ENCODE peak calls at places on chromosomes 11 and 22, in nine cellular contexts. L is GM12864, S is ovary, Q is mucosa of descending colon, J is astrocyte, P is astrocyte of the spinal cord, A is pancreas, U is vagina, T is brain microvascular endothelial cell. W is an unnamed sample.

GRCh38 chr11:69546735-69547370 is 65.4 kb downstream of the LINC01488 start:
- DNase-seq in T (no peak), J (no peak), P (no peak), Q (no peak), A (no peak), S (no peak), U (no peak), L (peak), W (peak)

GRCh38 chr22:17943533-17944204 is 80.7 kb downstream of the MICAL3 start:
- DNase-seq in U (no peak), A (peak), Q (peak), J (no peak), T (no peak), L (no peak), P (no peak), S (no peak), W (peak)

GRCh38 chr11:14971865-14972580 is at the start of gene CALCA:
- DNase-seq in A (no peak), S (no peak), U (no peak), P (no peak), Q (no peak), J (no peak), L (no peak), T (no peak), W (no peak)

GRCh38 chr11:80165763-80166162 is 724.9 kb upstream of the TENM4 start:
- DNase-seq in J (peak), P (no peak), Q (no peak), L (no peak), S (no peak), A (no peak), U (no peak), T (peak), W (no peak)

GRCh38 chr11:83070878-83071640 is 638 bp downstream of the RAB30 start:
- DNase-seq in A (no peak), L (no peak), P (peak), J (no peak), Q (peak), U (peak), S (peak), T (no peak), W (peak)

GRCh38 chr22:49201046-49201970 is 626.4 kb downstream of the BRD1 start:
- DNase-seq in Q (no peak), T (no peak), J (no peak), L (no peak), P (no peak), S (peak), U (peak), A (no peak), W (no peak)

GRCh38 chr11:9757809-9758675 is 94.2 kb downstream of the SWAP70 start:
- DNase-seq in U (no peak), A (peak), J (peak), S (peak), T (peak), Q (peak), L (no peak), P (peak), W (peak)

GRCh38 chr11:134414036-134414731 is 2.1 kb upstream of the B3GAT1 start:
- DNase-seq in T (no peak), J (no peak), L (no peak), Q (no peak), U (no peak), P (no peak), A (no peak), S (no peak), W (no peak)

GRCh38 chr11:67238894-67239794 is 27.1 kb upstream of the GRK2 start:
- DNase-seq in U (no peak), P (no peak), Q (no peak), S (no peak), L (no peak), T (no peak), A (no peak), J (no peak), W (no peak)

GRCh38 chr11:65243773-65244172 is 18.0 kb upstream of the POLA2 start:
- DNase-seq in S (no peak), Q (no peak), L (no peak), U (no peak), T (no peak), P (no peak), J (no peak), A (no peak), W (no peak)

GRCh38 chr11:117928818-117929567 is at the start of gene TMPRSS13:
- DNase-seq in P (no peak), L (no peak), U (no peak), T (no peak), S (no peak), A (peak), Q (peak), J (no peak), W (no peak)

GRCh38 chr11:119545978-119546915 is 123.3 kb upstream of the THY1 start:
- DNase-seq in U (peak), L (no peak), S (no peak), J (no peak), A (no peak), T (no peak), P (no peak), Q (no peak), W (no peak)

DNA sequence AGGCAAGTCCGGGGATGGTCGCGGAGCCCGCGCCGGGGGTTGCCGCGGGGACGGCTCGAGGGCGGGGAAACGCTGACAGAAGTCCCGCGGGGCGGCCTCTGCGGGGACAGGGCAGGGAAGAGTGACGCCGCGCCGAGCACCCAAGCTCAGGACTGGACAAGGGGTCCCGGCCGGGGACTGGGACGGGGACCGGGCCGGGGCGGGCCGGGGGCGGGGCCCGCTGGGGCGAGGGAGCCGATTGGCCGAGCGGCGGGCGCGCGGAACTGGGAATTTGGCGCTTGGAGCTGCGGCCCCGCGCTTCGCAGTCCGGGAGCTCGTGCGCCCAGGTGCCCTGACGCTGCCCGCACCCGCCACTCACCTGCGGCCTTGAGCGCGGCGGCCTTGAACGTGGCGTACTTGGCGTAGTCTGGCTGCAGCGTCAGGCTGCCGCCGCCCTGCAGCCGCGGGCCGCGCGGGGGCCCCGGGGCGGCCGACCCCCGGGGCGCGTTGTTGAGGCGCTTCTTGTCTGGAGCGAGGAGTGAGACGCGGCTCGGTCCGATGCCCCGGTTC is 4.8 kb downstream of the SHISA8 start:
- DNase-seq in A (peak), Q (no peak), U (no peak), P (no peak), S (no peak), T (no peak), J (no peak), L (no peak), W (no peak)
- H3K4me3 ChIP-seq in A (peak), Q (no peak), U (peak), P (no peak), S (peak), T (no peak), J (no peak), L (no peak), W (peak)

GRCh38 chr11:102493524-102493923 is 37.0 kb downstream of the MMP7 start:
- DNase-seq in Q (no peak), U (no peak), J (no peak), T (no peak), L (no peak), P (no peak), A (no peak), S (no peak), W (peak)
- H3K4me3 ChIP-seq in Q (no peak), U (no peak), J (no peak), T (no peak), L (no peak), P (no peak), A (no peak), S (no peak), W (no peak)

GRCh38 chr11:100687032-100687629 is at the start of gene ARHGAP42:
- DNase-seq in Q (peak), T (peak), U (peak), P (peak), A (peak), J (peak), L (peak), S (peak), W (peak)

GRCh38 chr11:100691886-100692285 is 4.8 kb downstream of the ARHGAP42 start:
- DNase-seq in S (no peak), A (no peak), J (no peak), T (no peak), U (no peak), Q (no peak), L (no peak), P (no peak), W (no peak)

GRCh38 chr11:100686476-100686875 is 612 bp upstream of the ARHGAP42 start:
- DNase-seq in S (no peak), A (no peak), U (no peak), J (no peak), P (no peak), Q (no peak), L (no peak), T (no peak), W (no peak)

GRCh38 chr11:100687630-100688395 is 725 bp downstream of the ARHGAP42 start:
- DNase-seq in L (no peak), U (peak), P (peak), Q (peak), A (peak), T (peak), S (peak), J (peak), W (peak)

DNA sequence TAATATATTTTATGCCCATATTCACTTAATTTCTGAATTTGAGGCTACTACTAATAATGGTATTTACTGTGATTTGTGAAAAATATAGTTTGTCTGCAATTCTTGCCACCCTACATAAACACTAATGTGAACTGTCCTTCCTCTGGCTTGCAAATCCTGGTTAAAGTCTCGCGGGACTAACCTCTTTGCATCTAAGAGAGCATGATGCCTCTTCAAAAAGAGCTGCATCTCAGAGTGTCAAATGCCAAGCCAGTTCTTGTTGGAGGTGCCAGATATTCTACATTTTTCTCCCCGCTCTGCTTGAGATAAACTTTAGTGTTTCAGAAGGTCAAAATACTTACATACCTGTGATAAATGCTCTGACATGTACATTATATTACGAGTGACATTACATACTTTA is 2.1 kb downstream of the ARHGAP42 start:
- DNase-seq in S (no peak), P (no peak), T (no peak), U (no peak), L (no peak), J (no peak), A (no peak), Q (no peak), W (no peak)
- H3K4me3 ChIP-seq in S (no peak), P (peak), T (no peak), U (no peak), L (no peak), J (peak), A (no peak), Q (no peak), W (no peak)

DNA sequence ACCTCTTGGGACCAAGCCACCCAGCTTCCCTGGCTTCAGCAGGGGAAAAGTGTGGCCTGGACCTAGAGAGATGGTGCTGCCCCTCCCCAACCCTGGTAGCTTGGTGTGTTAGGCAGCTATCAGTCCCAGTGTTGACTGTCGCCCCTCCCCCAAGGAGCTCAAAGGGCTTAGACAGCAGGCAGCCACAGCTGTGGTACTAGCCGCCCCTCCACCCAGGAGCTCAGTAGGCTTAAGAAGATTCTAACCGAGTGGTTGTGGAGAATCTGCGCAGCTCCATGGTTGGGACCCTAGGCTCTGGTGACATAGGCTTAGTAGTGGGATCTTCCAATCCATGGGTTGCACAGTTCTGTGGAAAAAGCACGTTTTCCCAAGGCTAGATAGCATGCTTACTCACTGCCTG is 458.4 kb upstream of the LRRC4C start:
- DNase-seq in P (no peak), L (no peak), A (no peak), J (no peak), U (no peak), T (no peak), Q (no peak), S (no peak), W (no peak)
- H3K4me3 ChIP-seq in P (no peak), L (no peak), A (no peak), J (no peak), U (no peak), T (no peak), Q (no peak), S (no peak), W (no peak)

DNA sequence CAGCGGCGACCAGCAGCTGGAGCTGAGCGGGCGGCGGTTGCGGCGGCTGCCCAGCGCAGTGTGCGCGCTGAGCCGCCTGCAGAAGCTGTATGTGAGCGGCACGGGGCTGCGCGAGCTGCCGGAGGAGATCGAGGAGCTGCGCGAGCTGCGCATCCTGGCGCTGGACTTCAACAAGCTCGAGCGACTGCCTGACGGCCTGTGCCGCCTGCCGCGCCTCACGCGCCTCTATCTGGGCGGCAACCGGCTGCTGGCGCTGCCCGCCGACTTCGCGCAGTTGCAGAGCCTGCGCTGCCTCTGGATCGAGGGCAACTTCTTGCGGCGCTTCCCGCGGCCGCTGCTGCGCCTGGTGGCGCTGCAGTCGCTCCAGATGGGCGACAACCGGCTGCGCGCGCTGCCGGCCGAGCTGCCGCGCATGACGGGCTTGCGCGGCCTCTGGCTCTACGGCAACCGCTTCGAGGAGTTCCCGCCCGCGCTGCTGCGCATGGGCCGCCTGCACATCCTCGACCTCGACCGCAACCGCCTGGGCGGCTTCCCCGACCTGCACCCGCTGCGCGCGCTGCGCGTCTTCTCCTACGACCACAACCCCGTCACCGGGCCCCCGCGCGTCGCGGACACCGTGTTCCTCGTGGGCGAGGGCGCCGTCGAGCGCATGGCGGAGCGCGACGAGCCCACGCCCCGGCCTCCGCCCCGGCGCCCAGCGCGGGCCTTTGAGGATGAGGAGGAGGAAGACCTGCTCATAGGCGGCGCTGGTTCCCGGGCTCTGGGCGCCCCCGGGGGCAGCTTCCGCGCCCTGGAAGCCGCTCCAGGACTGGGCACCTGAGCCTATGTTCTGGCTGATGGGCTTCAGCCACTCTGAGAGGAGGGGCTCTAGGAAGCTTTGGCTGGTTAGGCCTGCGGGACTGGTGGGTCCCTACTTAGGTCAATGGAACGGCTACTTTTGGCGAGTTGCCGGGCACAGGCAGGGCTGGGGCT is 795 bp downstream of the LRRC10B start:
- DNase-seq in A (peak), L (peak), Q (peak), J (peak), S (no peak), U (no peak), P (peak), T (peak), W (peak)
- H3K4me3 ChIP-seq in A (peak), L (peak), Q (no peak), J (peak), S (no peak), U (peak), P (no peak), T (peak), W (no peak)

GRCh38 chr11:94638278-94638901 is 71.2 kb downstream of the PIWIL4 start:
- DNase-seq in J (peak), T (no peak), S (no peak), A (no peak), P (peak), U (no peak), L (no peak), Q (no peak), W (no peak)
- H3K4me3 ChIP-seq in J (no peak), T (no peak), S (no peak), A (no peak), P (no peak), U (peak), L (no peak), Q (no peak), W (no peak)

DNA sequence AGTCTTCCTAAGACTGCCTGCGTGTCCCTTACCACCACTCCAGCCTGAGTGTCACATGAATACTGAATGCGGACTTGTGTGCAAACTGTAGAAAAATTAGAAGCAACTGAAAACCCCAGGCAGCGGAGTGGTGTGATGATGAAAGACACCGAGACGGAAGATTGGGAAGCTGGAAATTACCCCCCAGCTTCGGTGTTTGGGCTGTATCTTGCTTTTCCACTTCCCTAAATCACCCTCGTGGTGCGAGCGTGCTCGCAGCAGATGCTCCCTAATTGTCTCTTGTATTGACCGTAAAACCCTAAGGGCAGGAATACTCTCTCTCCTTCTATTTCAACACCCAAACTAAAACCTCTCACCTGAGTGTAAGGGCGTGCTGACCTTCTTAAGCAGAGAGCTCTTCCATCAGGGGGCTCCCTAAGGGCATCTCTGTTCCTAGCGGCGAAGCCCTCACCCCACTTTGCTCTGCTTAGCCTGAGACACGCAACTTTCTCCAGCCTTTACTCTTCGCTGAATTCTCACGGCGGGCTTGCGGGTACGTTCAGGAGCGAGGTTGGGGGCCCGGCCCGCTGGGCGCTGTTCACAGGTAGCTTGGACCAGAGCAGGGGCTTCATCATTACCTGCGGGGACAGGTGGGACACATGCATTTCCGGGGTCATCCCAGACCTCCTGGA is 62.4 kb downstream of the CRYBB2 start:
- DNase-seq in S (no peak), P (no peak), Q (no peak), T (no peak), U (no peak), A (no peak), L (no peak), J (no peak), W (no peak)
- H3K4me3 ChIP-seq in S (no peak), P (no peak), Q (no peak), T (no peak), U (no peak), A (no peak), L (no peak), J (no peak), W (no peak)

GRCh38 chr11:115928811-115929210 is 424.6 kb upstream of the CADM1 start:
- DNase-seq in J (no peak), L (no peak), U (no peak), S (no peak), Q (no peak), P (no peak), T (no peak), A (no peak), W (no peak)

GRCh38 chr11:115929618-115930129 is 425.5 kb upstream of the CADM1 start:
- DNase-seq in L (no peak), S (no peak), A (no peak), U (peak), P (no peak), T (no peak), J (no peak), Q (no peak), W (no peak)

GRCh38 chr11:115930276-115930675 is 426.1 kb upstream of the CADM1 start:
- DNase-seq in L (no peak), J (no peak), S (no peak), U (peak), A (no peak), T (no peak), Q (no peak), P (no peak), W (no peak)

GRCh38 chr11:115931684-115932083 is 427.5 kb upstream of the CADM1 start:
- DNase-seq in A (no peak), P (no peak), Q (no peak), U (no peak), T (no peak), L (no peak), S (no peak), J (no peak), W (no peak)

DNA sequence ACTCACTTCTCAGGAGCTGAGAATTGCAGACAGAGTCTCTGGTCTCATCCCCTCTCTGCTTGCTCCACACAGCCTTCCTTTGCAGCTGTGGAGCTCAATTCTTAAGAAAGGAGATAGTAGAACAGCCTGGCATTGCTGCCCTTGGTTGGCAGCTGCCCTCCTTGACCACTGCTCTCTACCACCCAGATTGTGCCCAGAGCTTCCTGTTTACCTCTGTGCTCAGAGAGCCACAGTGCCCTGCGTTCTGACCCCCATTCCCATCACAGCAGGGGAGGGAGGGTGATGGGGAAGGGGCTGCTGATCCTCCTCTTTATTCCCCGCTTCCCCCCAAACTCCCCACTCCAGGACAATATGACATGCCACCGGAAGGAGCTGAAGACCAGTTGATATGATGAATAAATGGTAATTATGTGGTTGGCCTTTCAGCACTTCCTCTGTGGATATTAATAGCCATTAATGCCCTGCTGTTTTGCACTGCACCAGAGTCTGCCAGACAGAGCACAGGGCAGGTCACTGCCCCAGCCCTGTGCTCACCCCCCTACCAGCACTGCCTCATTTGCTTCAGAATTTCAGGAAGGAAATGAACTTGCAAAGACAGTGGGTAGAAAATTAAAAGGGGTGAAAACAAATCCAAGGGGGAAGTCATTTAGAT is 426.8 kb upstream of the CADM1 start:
- DNase-seq in T (no peak), A (no peak), J (no peak), Q (no peak), L (no peak), S (no peak), P (no peak), U (peak), W (no peak)
- H3K4me3 ChIP-seq in T (no peak), A (no peak), J (no peak), Q (no peak), L (no peak), S (no peak), P (no peak), U (no peak), W (no peak)

GRCh38 chr11:507727-508515 is 879 bp upstream of the RNH1 start:
- DNase-seq in S (no peak), P (no peak), T (no peak), J (no peak), U (no peak), L (no peak), Q (no peak), A (peak), W (no peak)
- H3K4me3 ChIP-seq in S (peak), P (peak), T (peak), J (peak), U (peak), L (peak), Q (peak), A (peak), W (peak)

GRCh38 chr11:22491826-22492225 is 133.8 kb downstream of the FANCF start:
- DNase-seq in P (peak), S (no peak), T (no peak), L (no peak), Q (no peak), J (peak), U (no peak), A (no peak), W (no peak)
- H3K4me3 ChIP-seq in P (peak), S (no peak), T (no peak), L (no peak), Q (no peak), J (no peak), U (no peak), A (no peak), W (no peak)